ENCODE peak calls at places on chromosome 18, in six cellular contexts. One of them, this sample, is unnamed.

GRCh38 chr18:24075731-24076130 is 61.2 kb downstream of the TTC39C start:
- DNase-seq in adrenal gland: no peak
- DNase-seq in stomach: no peak
- DNase-seq in sigmoid colon: no peak
- DNase-seq in lung: no peak
- DNase-seq in brain microvascular endothelial cell: no peak
- DNase-seq in this sample: no peak

GRCh38 chr18:1104265-1104792 is 199.7 kb downstream of the ADCYAP1 start:
- DNase-seq in adrenal gland: no peak
- DNase-seq in stomach: no peak
- DNase-seq in sigmoid colon: no peak
- DNase-seq in lung: no peak
- DNase-seq in brain microvascular endothelial cell: peak; percentile 9
- DNase-seq in this sample: no peak

GRCh38 chr18:10128906-10129305 is 215.1 kb downstream of the VAPA start:
- DNase-seq in adrenal gland: no peak
- DNase-seq in stomach: no peak
- DNase-seq in sigmoid colon: no peak
- DNase-seq in lung: no peak
- DNase-seq in brain microvascular endothelial cell: no peak
- DNase-seq in this sample: no peak

GRCh38 chr18:23735021-23735464 is 45.8 kb downstream of the LAMA3 start:
- DNase-seq in adrenal gland: no peak
- DNase-seq in stomach: no peak
- DNase-seq in sigmoid colon: no peak
- DNase-seq in lung: no peak
- DNase-seq in brain microvascular endothelial cell: peak; percentile 28
- DNase-seq in this sample: no peak

GRCh38 chr18:58135806-58136331 is 91.8 kb downstream of the NEDD4L start:
- DNase-seq in adrenal gland: peak; percentile 85
- DNase-seq in stomach: peak; percentile 65
- DNase-seq in sigmoid colon: no peak
- DNase-seq in lung: peak; percentile 62
- DNase-seq in brain microvascular endothelial cell: peak; percentile 57
- DNase-seq in this sample: peak; percentile 68

GRCh38 chr18:67634631-67635338 is 118.3 kb upstream of the DSEL start:
- DNase-seq in adrenal gland: no peak
- DNase-seq in stomach: no peak
- DNase-seq in sigmoid colon: no peak
- DNase-seq in lung: no peak
- DNase-seq in brain microvascular endothelial cell: no peak
- DNase-seq in this sample: no peak

GRCh38 chr18:43587538-43588153 is 310.4 kb upstream of the SYT4 start:
- DNase-seq in adrenal gland: no peak
- DNase-seq in stomach: no peak
- DNase-seq in sigmoid colon: no peak
- DNase-seq in lung: no peak
- DNase-seq in brain microvascular endothelial cell: peak; percentile 53
- DNase-seq in this sample: no peak

GRCh38 chr18:68449292-68449691 is 265.6 kb downstream of the TMX3 start:
- DNase-seq in adrenal gland: no peak
- DNase-seq in stomach: no peak
- DNase-seq in sigmoid colon: no peak
- DNase-seq in lung: no peak
- DNase-seq in brain microvascular endothelial cell: peak; percentile 77
- DNase-seq in this sample: no peak

GRCh38 chr18:14914771-14915170 is 166.8 kb downstream of the ANKRD30B start:
- DNase-seq in adrenal gland: no peak
- DNase-seq in stomach: no peak
- DNase-seq in sigmoid colon: no peak
- DNase-seq in lung: no peak
- DNase-seq in brain microvascular endothelial cell: no peak
- DNase-seq in this sample: no peak

GRCh38 chr18:75105551-75106254 is 103.2 kb downstream of the PTGR3 start:
- DNase-seq in adrenal gland: peak; percentile 24
- DNase-seq in stomach: no peak
- DNase-seq in sigmoid colon: no peak
- DNase-seq in lung: no peak
- DNase-seq in brain microvascular endothelial cell: no peak
- DNase-seq in this sample: no peak

GRCh38 chr18:31267823-31268481 is 50.0 kb upstream of the DSG1 start:
- DNase-seq in adrenal gland: no peak
- DNase-seq in stomach: no peak
- DNase-seq in sigmoid colon: no peak
- DNase-seq in lung: no peak
- DNase-seq in brain microvascular endothelial cell: no peak
- DNase-seq in this sample: no peak

GRCh38 chr18:22169889-22170420 is 566 bp downstream of the GATA6 start:
- DNase-seq in adrenal gland: peak; percentile 69
- DNase-seq in stomach: no peak
- DNase-seq in sigmoid colon: no peak
- DNase-seq in lung: no peak
- DNase-seq in brain microvascular endothelial cell: no peak
- DNase-seq in this sample: no peak

GRCh38 chr18:65436430-65436829 is 314.4 kb upstream of the CDH7 start:
- DNase-seq in adrenal gland: no peak
- DNase-seq in stomach: no peak
- DNase-seq in sigmoid colon: no peak
- DNase-seq in lung: no peak
- DNase-seq in brain microvascular endothelial cell: no peak
- DNase-seq in this sample: no peak

GRCh38 chr18:41146301-41146700 is 808.7 kb upstream of the PIK3C3 start:
- DNase-seq in adrenal gland: no peak
- DNase-seq in stomach: no peak
- DNase-seq in sigmoid colon: no peak
- DNase-seq in lung: no peak
- DNase-seq in brain microvascular endothelial cell: no peak
- DNase-seq in this sample: no peak

GRCh38 chr18:78725426-78725825 is 254.2 kb upstream of the SALL3 start:
- DNase-seq in adrenal gland: no peak
- DNase-seq in stomach: peak; percentile 18
- DNase-seq in sigmoid colon: peak; percentile 32
- DNase-seq in lung: no peak
- DNase-seq in brain microvascular endothelial cell: no peak
- DNase-seq in this sample: no peak

GRCh38 chr18:77068321-77068841 is 64.2 kb downstream of the MBP start:
- DNase-seq in adrenal gland: no peak
- DNase-seq in stomach: no peak
- DNase-seq in sigmoid colon: no peak
- DNase-seq in lung: no peak
- DNase-seq in brain microvascular endothelial cell: no peak
- DNase-seq in this sample: no peak

GRCh38 chr18:77066689-77067088 is 65.9 kb downstream of the MBP start:
- DNase-seq in adrenal gland: no peak
- DNase-seq in stomach: no peak
- DNase-seq in sigmoid colon: no peak
- DNase-seq in lung: no peak
- DNase-seq in brain microvascular endothelial cell: no peak
- DNase-seq in this sample: no peak

GRCh38 chr18:77066101-77066500 is 66.5 kb downstream of the MBP start:
- DNase-seq in adrenal gland: no peak
- DNase-seq in stomach: no peak
- DNase-seq in sigmoid colon: no peak
- DNase-seq in lung: no peak
- DNase-seq in brain microvascular endothelial cell: no peak
- DNase-seq in this sample: no peak

GRCh38 chr18:77068890-77069312 is 63.7 kb downstream of the MBP start:
- DNase-seq in adrenal gland: no peak
- DNase-seq in stomach: no peak
- DNase-seq in sigmoid colon: no peak
- DNase-seq in lung: no peak
- DNase-seq in brain microvascular endothelial cell: no peak
- DNase-seq in this sample: no peak

GRCh38 chr18:77067315-77068061 is 65.1 kb downstream of the MBP start:
- DNase-seq in adrenal gland: no peak
- DNase-seq in stomach: peak; percentile 72
- DNase-seq in sigmoid colon: peak; percentile 84
- DNase-seq in lung: no peak
- DNase-seq in brain microvascular endothelial cell: peak; percentile 97
- DNase-seq in this sample: peak; percentile 83
- TF ChIP-seq CTCF in adrenal gland: no peak
- TF ChIP-seq CTCF in stomach: no peak
- TF ChIP-seq CTCF in sigmoid colon: no peak
- TF ChIP-seq CTCF in lung: no peak
- TF ChIP-seq CTCF in brain microvascular endothelial cell: peak; percentile 47
- TF ChIP-seq CTCF in this sample: peak; percentile 18

GRCh38 chr18:2845175-2845574 is 1.6 kb upstream of the EMILIN2 start:
- DNase-seq in adrenal gland: no peak
- DNase-seq in stomach: no peak
- DNase-seq in sigmoid colon: no peak
- DNase-seq in lung: no peak
- DNase-seq in brain microvascular endothelial cell: no peak
- DNase-seq in this sample: no peak

GRCh38 chr18:2848145-2848878 is 1.5 kb downstream of the EMILIN2 start:
- DNase-seq in adrenal gland: no peak
- DNase-seq in stomach: no peak
- DNase-seq in sigmoid colon: no peak
- DNase-seq in lung: no peak
- DNase-seq in brain microvascular endothelial cell: no peak
- DNase-seq in this sample: no peak

GRCh38 chr18:2846638-2847340 is at the start of gene EMILIN2:
- DNase-seq in adrenal gland: peak; percentile 75
- DNase-seq in stomach: peak; percentile 55
- DNase-seq in sigmoid colon: peak; percentile 90
- DNase-seq in lung: peak; percentile 67
- DNase-seq in brain microvascular endothelial cell: peak; percentile 43
- DNase-seq in this sample: peak; percentile 91

GRCh38 chr18:2847341-2848144 is 737 bp downstream of the EMILIN2 start:
- DNase-seq in adrenal gland: no peak
- DNase-seq in stomach: no peak
- DNase-seq in sigmoid colon: peak; percentile 68
- DNase-seq in lung: no peak
- DNase-seq in brain microvascular endothelial cell: peak; percentile 24
- DNase-seq in this sample: no peak

GRCh38 chr18:2846241-2846637 is 567 bp upstream of the EMILIN2 start:
- DNase-seq in adrenal gland: no peak
- DNase-seq in stomach: no peak
- DNase-seq in sigmoid colon: peak; percentile 67
- DNase-seq in lung: no peak
- DNase-seq in brain microvascular endothelial cell: peak; percentile 10
- DNase-seq in this sample: no peak
- H3K27ac ChIP-seq in adrenal gland: no peak overlapping the region
- H3K27ac ChIP-seq in stomach: peak overlapping the region; percentile 82
- H3K27ac ChIP-seq in sigmoid colon: peak overlapping the region; percentile 57
- H3K27ac ChIP-seq in lung: peak overlapping the region; percentile 86
- H3K27ac ChIP-seq in brain microvascular endothelial cell: no peak overlapping the region
- H3K27ac ChIP-seq in this sample: peak overlapping the region; percentile 60

GRCh38 chr18:56458770-56459450 is 179.5 kb downstream of the TXNL1 start:
- DNase-seq in adrenal gland: no peak
- DNase-seq in stomach: no peak
- DNase-seq in sigmoid colon: no peak
- DNase-seq in lung: no peak
- DNase-seq in brain microvascular endothelial cell: no peak
- DNase-seq in this sample: no peak
- H3K27me3 ChIP-seq in adrenal gland: no peaks in the 10 kb centered on the region
- H3K27me3 ChIP-seq in stomach: no peaks in the 10 kb centered on the region
- H3K27me3 ChIP-seq in sigmoid colon: no peaks in the 10 kb centered on the region
- H3K27me3 ChIP-seq in lung: no peaks in the 10 kb centered on the region
- H3K27me3 ChIP-seq in brain microvascular endothelial cell: no peaks in the 10 kb centered on the region
- H3K27me3 ChIP-seq in this sample: no peaks in the 10 kb centered on the region

DNA sequence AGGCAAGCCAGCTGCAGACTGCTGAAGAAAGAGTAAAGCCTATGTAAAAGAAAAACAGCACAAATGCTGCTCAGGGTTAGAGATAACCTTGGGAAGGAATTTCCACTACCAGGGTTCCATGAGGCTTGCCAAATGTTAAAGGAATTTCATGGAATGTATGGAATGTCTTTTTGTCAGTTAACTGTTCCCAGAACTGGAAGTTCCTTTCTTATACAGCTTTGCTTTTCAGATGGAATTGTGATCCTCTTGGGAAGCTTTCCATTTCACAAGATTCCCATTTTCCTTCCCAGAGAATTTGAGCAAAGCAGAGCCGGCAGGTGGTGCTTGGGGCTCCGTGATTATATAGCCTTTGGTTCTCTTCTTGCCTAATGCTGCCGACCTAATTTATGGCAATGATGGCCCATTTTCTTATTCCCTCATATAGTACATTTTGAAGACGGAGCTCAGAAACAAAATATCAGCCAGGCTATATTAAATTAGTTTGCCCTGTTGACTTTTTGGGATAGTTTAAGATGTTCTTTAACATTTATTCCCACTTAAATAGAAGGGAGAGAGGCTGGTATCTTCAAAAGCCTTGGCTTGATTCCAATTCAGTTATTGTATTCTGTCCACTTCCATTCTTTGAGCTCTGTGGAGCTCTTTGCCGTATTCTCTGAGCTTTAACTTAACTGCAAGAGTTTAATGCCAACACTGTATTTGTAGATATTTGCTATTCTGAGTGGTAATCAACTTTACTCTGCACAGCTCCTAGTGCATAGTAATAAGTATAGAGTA is 162.3 kb downstream of the PHLPP1 start:
- DNase-seq in adrenal gland: no peak
- DNase-seq in stomach: no peak
- DNase-seq in sigmoid colon: no peak
- DNase-seq in lung: no peak
- DNase-seq in brain microvascular endothelial cell: peak; percentile 25
- DNase-seq in this sample: no peak
- TF ChIP-seq CTCF in adrenal gland: no peak
- TF ChIP-seq CTCF in stomach: no peak
- TF ChIP-seq CTCF in sigmoid colon: no peak
- TF ChIP-seq CTCF in lung: no peak
- TF ChIP-seq CTCF in brain microvascular endothelial cell: peak; percentile 40
- TF ChIP-seq CTCF in this sample: peak; percentile 24

GRCh38 chr18:55268629-55269275 is 309.5 kb upstream of the CCDC68 start:
- DNase-seq in adrenal gland: no peak
- DNase-seq in stomach: no peak
- DNase-seq in sigmoid colon: no peak
- DNase-seq in lung: no peak
- DNase-seq in brain microvascular endothelial cell: no peak
- DNase-seq in this sample: no peak
- H3K27ac ChIP-seq in adrenal gland: peak overlapping the region; percentile 71
- H3K27ac ChIP-seq in stomach: no peak overlapping the region
- H3K27ac ChIP-seq in sigmoid colon: no peak overlapping the region
- H3K27ac ChIP-seq in lung: no peak overlapping the region
- H3K27ac ChIP-seq in brain microvascular endothelial cell: no peak overlapping the region
- H3K27ac ChIP-seq in this sample: no peak overlapping the region

GRCh38 chr18:7566587-7567486 is at the start of gene PTPRM:
- DNase-seq in adrenal gland: peak; percentile 93
- DNase-seq in stomach: peak; percentile 82
- DNase-seq in sigmoid colon: peak; percentile 97
- DNase-seq in lung: peak; percentile 86
- DNase-seq in brain microvascular endothelial cell: peak; percentile 54
- DNase-seq in this sample: peak; percentile 93
- H3K27me3 ChIP-seq in adrenal gland: no peaks in the 10 kb centered on the region
- H3K27me3 ChIP-seq in stomach: no peaks in the 10 kb centered on the region
- H3K27me3 ChIP-seq in sigmoid colon: no peaks in the 10 kb centered on the region
- H3K27me3 ChIP-seq in lung: no peaks in the 10 kb centered on the region
- H3K27me3 ChIP-seq in brain microvascular endothelial cell: no peaks in the 10 kb centered on the region
- H3K27me3 ChIP-seq in this sample: no peaks in the 10 kb centered on the region

GRCh38 chr18:48136051-48136543 is 205.6 kb upstream of the SMAD2 start:
- DNase-seq in adrenal gland: no peak
- DNase-seq in stomach: peak; percentile 61
- DNase-seq in sigmoid colon: no peak
- DNase-seq in lung: peak; percentile 48
- DNase-seq in brain microvascular endothelial cell: no peak
- DNase-seq in this sample: no peak
- TF ChIP-seq CTCF in adrenal gland: no peak
- TF ChIP-seq CTCF in stomach: no peak
- TF ChIP-seq CTCF in sigmoid colon: no peak
- TF ChIP-seq CTCF in lung: no peak
- TF ChIP-seq CTCF in brain microvascular endothelial cell: no peak
- TF ChIP-seq CTCF in this sample: no peak